ENCODE peak calls at places on chromosomes 13 and 19, in four cellular contexts. N is activated CD8-positive, alpha-beta memory T cell treated with anti-CD3 and anti-CD28 coated beads for 4 hours; O is thoracic aorta; F is ACHN. X is an unnamed sample.

GRCh38 chr13:48010698-48011097 is 9.6 kb upstream of the SUCLA2 start:
- DNase-seq in N (no peak), F (no peak), O (no peak), X (no peak)

GRCh38 chr13:30338331-30338851 is 31.0 kb upstream of the KATNAL1 start:
- DNase-seq in N (no peak), O (no peak), F (no peak), X (no peak)

GRCh38 chr13:93476175-93476574 is 249.6 kb downstream of the GPC6 start:
- DNase-seq in F (peak), N (no peak), O (no peak), X (no peak)

GRCh38 chr13:97322740-97323342 is 100.7 kb downstream of the MBNL2 start:
- DNase-seq in O (no peak), N (no peak), F (no peak), X (no peak)

GRCh38 chr19:21569497-21569870 is 64.1 kb downstream of the ZNF429 start:
- DNase-seq in O (no peak), N (peak), F (no peak), X (peak)

GRCh38 chr13:27833206-27833605 is 40.9 kb downstream of the GSX1 start:
- DNase-seq in O (no peak), N (no peak), F (no peak), X (no peak)

GRCh38 chr13:36030670-36031331 is 100.4 kb downstream of the DCLK1 start:
- DNase-seq in F (no peak), O (no peak), N (no peak), X (no peak)

GRCh38 chr13:70311175-70311574 is 202.9 kb upstream of the KLHL1 start:
- DNase-seq in N (no peak), F (no peak), O (no peak), X (no peak)

GRCh38 chr13:33644607-33645543 is 173.1 kb upstream of the RFC3 start:
- DNase-seq in F (no peak), O (no peak), N (no peak), X (no peak)

GRCh38 chr19:30158067-30158892 is 213.9 kb upstream of the ZNF536 start:
- DNase-seq in F (no peak), N (no peak), O (no peak), X (no peak)